ENCODE peak calls at places on chromosome 13, in nine cellular contexts. One of them, this sample, is unnamed.
A peak's percentile ranks its signal among the peaks of the same experiment; 100 is the strongest.

GRCh38 chr13:97346097-97346496 is 87.9 kb upstream of the RAP2A start:
- DNase-seq in breast epithelium: no peak
- DNase-seq in Karpas-422: no peak
- DNase-seq in neuronal stem cell: no peak
- DNase-seq in mesenchymal stem cell: no peak
- DNase-seq in CD8-positive, alpha-beta T cell: no peak
- DNase-seq in AG04450: no peak
- DNase-seq in uterus: no peak
- DNase-seq in heart left ventricle: no peak
- DNase-seq in this sample: no peak

GRCh38 chr13:41496420-41497234 is 39.3 kb downstream of the RGCC start:
- DNase-seq in breast epithelium: no peak
- DNase-seq in Karpas-422: no peak
- DNase-seq in neuronal stem cell: no peak
- DNase-seq in mesenchymal stem cell: peak; percentile 79
- DNase-seq in CD8-positive, alpha-beta T cell: no peak
- DNase-seq in AG04450: peak; percentile 80
- DNase-seq in uterus: no peak
- DNase-seq in heart left ventricle: no peak
- DNase-seq in this sample: no peak

GRCh38 chr13:60787083-60787482 is 390.1 kb downstream of the TDRD3 start:
- DNase-seq in breast epithelium: no peak
- DNase-seq in Karpas-422: no peak
- DNase-seq in neuronal stem cell: no peak
- DNase-seq in mesenchymal stem cell: no peak
- DNase-seq in CD8-positive, alpha-beta T cell: no peak
- DNase-seq in AG04450: no peak
- DNase-seq in uterus: no peak
- DNase-seq in heart left ventricle: no peak
- DNase-seq in this sample: no peak

GRCh38 chr13:32175307-32175706 is 139.9 kb downstream of the ZAR1L start:
- DNase-seq in breast epithelium: no peak
- DNase-seq in Karpas-422: no peak
- DNase-seq in neuronal stem cell: no peak
- DNase-seq in mesenchymal stem cell: no peak
- DNase-seq in CD8-positive, alpha-beta T cell: no peak
- DNase-seq in AG04450: no peak
- DNase-seq in uterus: no peak
- DNase-seq in heart left ventricle: no peak
- DNase-seq in this sample: no peak

GRCh38 chr13:98842074-98842473 is 89.6 kb upstream of the SLC15A1 start:
- DNase-seq in breast epithelium: no peak
- DNase-seq in Karpas-422: no peak
- DNase-seq in neuronal stem cell: no peak
- DNase-seq in mesenchymal stem cell: no peak
- DNase-seq in CD8-positive, alpha-beta T cell: no peak
- DNase-seq in AG04450: no peak
- DNase-seq in uterus: no peak
- DNase-seq in heart left ventricle: no peak
- DNase-seq in this sample: no peak

GRCh38 chr13:74218291-74218690 is 84.1 kb upstream of the KLF12 start:
- DNase-seq in breast epithelium: no peak
- DNase-seq in Karpas-422: no peak
- DNase-seq in neuronal stem cell: no peak
- DNase-seq in mesenchymal stem cell: no peak
- DNase-seq in CD8-positive, alpha-beta T cell: no peak
- DNase-seq in AG04450: no peak
- DNase-seq in uterus: no peak
- DNase-seq in heart left ventricle: no peak
- DNase-seq in this sample: no peak

GRCh38 chr13:73765651-73766384 is 368.4 kb downstream of the KLF12 start:
- DNase-seq in breast epithelium: peak; percentile 57
- DNase-seq in Karpas-422: no peak
- DNase-seq in neuronal stem cell: peak; percentile 78
- DNase-seq in mesenchymal stem cell: peak; percentile 65
- DNase-seq in CD8-positive, alpha-beta T cell: peak; percentile 77
- DNase-seq in AG04450: no peak
- DNase-seq in uterus: peak; percentile 74
- DNase-seq in heart left ventricle: peak; percentile 93
- DNase-seq in this sample: peak; percentile 93

GRCh38 chr13:74825170-74825948 is 656.6 kb downstream of the TBC1D4 start:
- DNase-seq in breast epithelium: no peak
- DNase-seq in Karpas-422: no peak
- DNase-seq in neuronal stem cell: peak; percentile 11
- DNase-seq in mesenchymal stem cell: peak; percentile 67
- DNase-seq in CD8-positive, alpha-beta T cell: no peak
- DNase-seq in AG04450: no peak
- DNase-seq in uterus: no peak
- DNase-seq in heart left ventricle: no peak
- DNase-seq in this sample: no peak

GRCh38 chr13:98171806-98172569 is 5.1 kb downstream of the RNF113B start:
- DNase-seq in breast epithelium: no peak
- DNase-seq in Karpas-422: no peak
- DNase-seq in neuronal stem cell: no peak
- DNase-seq in mesenchymal stem cell: peak; percentile 54
- DNase-seq in CD8-positive, alpha-beta T cell: no peak
- DNase-seq in AG04450: no peak
- DNase-seq in uterus: no peak
- DNase-seq in heart left ventricle: peak; percentile 72
- DNase-seq in this sample: peak; percentile 71

GRCh38 chr13:93227906-93228801 is 1.5 kb downstream of the GPC6 start:
- DNase-seq in breast epithelium: no peak
- DNase-seq in Karpas-422: no peak
- DNase-seq in neuronal stem cell: peak; percentile 89
- DNase-seq in mesenchymal stem cell: peak; percentile 93
- DNase-seq in CD8-positive, alpha-beta T cell: no peak
- DNase-seq in AG04450: no peak
- DNase-seq in uterus: peak; percentile 26
- DNase-seq in heart left ventricle: peak; percentile 40
- DNase-seq in this sample: peak; percentile 89

GRCh38 chr13:71864094-71864980 is 2.7 kb downstream of the DACH1 start:
- DNase-seq in breast epithelium: peak; percentile 67
- DNase-seq in Karpas-422: no peak
- DNase-seq in neuronal stem cell: no peak
- DNase-seq in mesenchymal stem cell: peak; percentile 84
- DNase-seq in CD8-positive, alpha-beta T cell: no peak
- DNase-seq in AG04450: no peak
- DNase-seq in uterus: peak; percentile 49
- DNase-seq in heart left ventricle: peak; percentile 71
- DNase-seq in this sample: no peak

GRCh38 chr13:79282976-79283375 is 123.1 kb downstream of the RBM26 start:
- DNase-seq in breast epithelium: no peak
- DNase-seq in Karpas-422: no peak
- DNase-seq in neuronal stem cell: no peak
- DNase-seq in mesenchymal stem cell: no peak
- DNase-seq in CD8-positive, alpha-beta T cell: no peak
- DNase-seq in AG04450: no peak
- DNase-seq in uterus: no peak
- DNase-seq in heart left ventricle: no peak
- DNase-seq in this sample: no peak

GRCh38 chr13:97266328-97266727 is 44.2 kb downstream of the MBNL2 start:
- DNase-seq in breast epithelium: no peak
- DNase-seq in Karpas-422: no peak
- DNase-seq in neuronal stem cell: no peak
- DNase-seq in mesenchymal stem cell: peak; percentile 41
- DNase-seq in CD8-positive, alpha-beta T cell: no peak
- DNase-seq in AG04450: no peak
- DNase-seq in uterus: no peak
- DNase-seq in heart left ventricle: no peak
- DNase-seq in this sample: peak; percentile 76

GRCh38 chr13:37561031-37561430 is 37.5 kb downstream of the POSTN start:
- DNase-seq in breast epithelium: no peak
- DNase-seq in Karpas-422: no peak
- DNase-seq in neuronal stem cell: no peak
- DNase-seq in mesenchymal stem cell: no peak
- DNase-seq in CD8-positive, alpha-beta T cell: no peak
- DNase-seq in AG04450: no peak
- DNase-seq in uterus: no peak
- DNase-seq in heart left ventricle: no peak
- DNase-seq in this sample: no peak

GRCh38 chr13:90444232-90444631 is 903.3 kb upstream of the MIR17HG start:
- DNase-seq in breast epithelium: no peak
- DNase-seq in Karpas-422: no peak
- DNase-seq in neuronal stem cell: no peak
- DNase-seq in mesenchymal stem cell: no peak
- DNase-seq in CD8-positive, alpha-beta T cell: no peak
- DNase-seq in AG04450: no peak
- DNase-seq in uterus: no peak
- DNase-seq in heart left ventricle: no peak
- DNase-seq in this sample: no peak

GRCh38 chr13:52838433-52839107 is 9.9 kb downstream of the PCDH8 start:
- DNase-seq in breast epithelium: no peak
- DNase-seq in Karpas-422: no peak
- DNase-seq in neuronal stem cell: no peak
- DNase-seq in mesenchymal stem cell: no peak
- DNase-seq in CD8-positive, alpha-beta T cell: no peak
- DNase-seq in AG04450: no peak
- DNase-seq in uterus: no peak
- DNase-seq in heart left ventricle: no peak
- DNase-seq in this sample: peak; percentile 73

GRCh38 chr13:67827992-67828391 is 597.9 kb upstream of the PCDH9 start:
- DNase-seq in breast epithelium: no peak
- DNase-seq in Karpas-422: no peak
- DNase-seq in neuronal stem cell: no peak
- DNase-seq in mesenchymal stem cell: no peak
- DNase-seq in CD8-positive, alpha-beta T cell: no peak
- DNase-seq in AG04450: no peak
- DNase-seq in uterus: no peak
- DNase-seq in heart left ventricle: no peak
- DNase-seq in this sample: no peak

GRCh38 chr13:98327326-98328314 is 150.6 kb upstream of the RNF113B start:
- DNase-seq in breast epithelium: no peak
- DNase-seq in Karpas-422: no peak
- DNase-seq in neuronal stem cell: peak; percentile 85
- DNase-seq in mesenchymal stem cell: peak; percentile 91
- DNase-seq in CD8-positive, alpha-beta T cell: no peak
- DNase-seq in AG04450: peak; percentile 18
- DNase-seq in uterus: no peak
- DNase-seq in heart left ventricle: no peak
- DNase-seq in this sample: peak; percentile 74

GRCh38 chr13:30730526-30730925 is 4.8 kb upstream of the ALOX5AP start:
- DNase-seq in breast epithelium: no peak
- DNase-seq in Karpas-422: peak; percentile 42
- DNase-seq in neuronal stem cell: peak; percentile 12
- DNase-seq in mesenchymal stem cell: peak; percentile 72
- DNase-seq in CD8-positive, alpha-beta T cell: no peak
- DNase-seq in AG04450: no peak
- DNase-seq in uterus: no peak
- DNase-seq in heart left ventricle: no peak
- DNase-seq in this sample: peak; percentile 65

GRCh38 chr13:48315981-48316380 is 12.4 kb downstream of the RB1 start:
- DNase-seq in breast epithelium: no peak
- DNase-seq in Karpas-422: no peak
- DNase-seq in neuronal stem cell: no peak
- DNase-seq in mesenchymal stem cell: no peak
- DNase-seq in CD8-positive, alpha-beta T cell: no peak
- DNase-seq in AG04450: no peak
- DNase-seq in uterus: no peak
- DNase-seq in heart left ventricle: peak; percentile 44
- DNase-seq in this sample: no peak
- H3K4me3 ChIP-seq in breast epithelium: peak overlapping the region; percentile 2
- H3K4me3 ChIP-seq in Karpas-422: no peak overlapping the region
- H3K4me3 ChIP-seq in neuronal stem cell: no peak overlapping the region
- H3K4me3 ChIP-seq in mesenchymal stem cell: no peak overlapping the region
- H3K4me3 ChIP-seq in CD8-positive, alpha-beta T cell: no peak overlapping the region
- H3K4me3 ChIP-seq in AG04450: no peak overlapping the region
- H3K4me3 ChIP-seq in uterus: no peak overlapping the region
- H3K4me3 ChIP-seq in heart left ventricle: peak overlapping the region; percentile 16
- H3K4me3 ChIP-seq in this sample: no peak overlapping the region

DNA sequence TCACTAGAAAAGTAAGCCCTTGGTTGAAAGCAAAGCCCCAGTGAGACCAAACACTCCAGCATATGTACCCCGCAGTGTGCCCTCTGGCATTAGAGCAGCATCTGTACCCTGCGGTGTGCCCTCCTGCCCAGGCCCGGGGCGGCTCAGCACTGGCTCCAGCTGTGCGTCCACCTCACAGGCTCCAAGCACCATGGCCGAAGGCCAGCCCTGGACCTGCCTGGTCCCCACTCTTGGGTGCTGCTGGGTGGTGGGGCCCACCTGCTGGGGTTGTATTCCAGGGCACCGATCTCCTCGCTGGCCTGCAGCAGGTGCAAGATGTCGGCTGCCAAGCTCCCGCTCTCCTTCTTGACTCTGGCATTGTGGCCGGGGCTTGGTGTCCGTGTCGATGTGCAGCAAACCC is 230.2 kb downstream of the TUBA3C start:
- DNase-seq in breast epithelium: no peak
- DNase-seq in Karpas-422: no peak
- DNase-seq in neuronal stem cell: no peak
- DNase-seq in mesenchymal stem cell: no peak
- DNase-seq in CD8-positive, alpha-beta T cell: no peak
- DNase-seq in AG04450: no peak
- DNase-seq in uterus: no peak
- DNase-seq in heart left ventricle: no peak
- DNase-seq in this sample: no peak
- H3K9me3 ChIP-seq in breast epithelium: no peaks in the 10 kb centered on the region
- H3K9me3 ChIP-seq in Karpas-422: peaks cover 48% of the 10 kb centered on the region
- H3K9me3 ChIP-seq in neuronal stem cell: no peaks in the 10 kb centered on the region
- H3K9me3 ChIP-seq in mesenchymal stem cell: no peaks in the 10 kb centered on the region
- H3K9me3 ChIP-seq in CD8-positive, alpha-beta T cell: no peaks in the 10 kb centered on the region
- H3K9me3 ChIP-seq in AG04450: peaks cover 94% of the 10 kb centered on the region
- H3K9me3 ChIP-seq in uterus: no peaks in the 10 kb centered on the region
- H3K9me3 ChIP-seq in heart left ventricle: no peaks in the 10 kb centered on the region
- H3K9me3 ChIP-seq in this sample: peaks cover 34% of the 10 kb centered on the region

DNA sequence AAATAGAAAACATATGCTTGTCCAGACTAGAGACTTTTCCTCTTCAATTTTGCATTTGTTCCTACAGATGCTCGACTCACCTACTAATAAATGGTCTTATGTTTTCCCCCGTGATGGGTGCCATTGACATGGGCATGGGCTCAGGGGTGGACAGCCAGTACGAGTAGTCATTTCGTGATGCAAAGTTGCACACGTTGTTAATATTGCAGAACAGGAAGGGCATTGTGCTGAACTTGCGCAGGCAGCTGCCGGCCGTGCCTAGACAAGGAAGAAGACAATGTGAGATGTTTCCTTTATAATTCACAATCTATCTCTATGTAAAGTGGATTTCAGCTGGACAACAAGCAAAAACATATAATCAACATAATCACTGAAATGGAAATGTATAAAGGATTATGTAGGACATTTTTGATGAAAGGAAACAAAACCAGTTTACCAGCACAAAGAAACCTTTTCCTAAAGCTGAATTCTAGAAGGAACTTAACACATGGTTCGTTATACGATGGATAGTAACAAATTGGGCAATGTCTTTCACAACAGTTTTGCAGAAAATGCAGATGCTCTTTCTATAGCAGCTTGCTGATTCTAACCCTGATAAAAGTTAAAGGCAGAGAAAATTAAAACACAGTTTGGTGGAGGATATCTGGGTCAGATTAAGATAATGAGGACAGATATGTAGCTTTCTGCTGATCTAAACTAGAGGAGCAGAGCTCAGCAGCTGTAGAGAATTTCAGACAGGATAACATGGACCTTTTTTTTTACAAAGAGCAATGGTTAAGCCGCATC is 145.7 kb downstream of the COL4A1 start:
- DNase-seq in breast epithelium: no peak
- DNase-seq in Karpas-422: no peak
- DNase-seq in neuronal stem cell: no peak
- DNase-seq in mesenchymal stem cell: no peak
- DNase-seq in CD8-positive, alpha-beta T cell: no peak
- DNase-seq in AG04450: no peak
- DNase-seq in uterus: no peak
- DNase-seq in heart left ventricle: no peak
- DNase-seq in this sample: peak; percentile 15
- H3K4me3 ChIP-seq in breast epithelium: no peak overlapping the region
- H3K4me3 ChIP-seq in Karpas-422: no peak overlapping the region
- H3K4me3 ChIP-seq in neuronal stem cell: no peak overlapping the region
- H3K4me3 ChIP-seq in mesenchymal stem cell: no peak overlapping the region
- H3K4me3 ChIP-seq in CD8-positive, alpha-beta T cell: no peak overlapping the region
- H3K4me3 ChIP-seq in AG04450: no peak overlapping the region
- H3K4me3 ChIP-seq in uterus: no peak overlapping the region
- H3K4me3 ChIP-seq in heart left ventricle: no peak overlapping the region
- H3K4me3 ChIP-seq in this sample: no peak overlapping the region

GRCh38 chr13:112066624-112067004 is 335 bp upstream of the SOX1 start:
- DNase-seq in breast epithelium: no peak
- DNase-seq in Karpas-422: no peak
- DNase-seq in neuronal stem cell: peak; percentile 88
- DNase-seq in mesenchymal stem cell: peak; percentile 6
- DNase-seq in CD8-positive, alpha-beta T cell: peak; percentile 32
- DNase-seq in AG04450: no peak
- DNase-seq in uterus: no peak
- DNase-seq in heart left ventricle: peak; percentile 55
- DNase-seq in this sample: peak; percentile 90
- H3K9me3 ChIP-seq in breast epithelium: no peaks in the 10 kb centered on the region
- H3K9me3 ChIP-seq in Karpas-422: peaks cover 11% of the 10 kb centered on the region
- H3K9me3 ChIP-seq in neuronal stem cell: peaks cover 3% of the 10 kb centered on the region
- H3K9me3 ChIP-seq in mesenchymal stem cell: no peaks in the 10 kb centered on the region
- H3K9me3 ChIP-seq in CD8-positive, alpha-beta T cell: peaks cover 13% of the 10 kb centered on the region
- H3K9me3 ChIP-seq in AG04450: no peaks in the 10 kb centered on the region
- H3K9me3 ChIP-seq in uterus: no peaks in the 10 kb centered on the region
- H3K9me3 ChIP-seq in heart left ventricle: no peaks in the 10 kb centered on the region
- H3K9me3 ChIP-seq in this sample: no peaks in the 10 kb centered on the region